ENCODE peak calls at places on chromosomes 1 and 21, in nine cellular contexts. One of them, this sample, is unnamed.

GRCh38 chr1:163509126-163509525 is 187.4 kb downstream of the NUF2 start:
- DNase-seq in AG04450: no peak
- DNase-seq in transverse colon: no peak
- DNase-seq in K562: no peak
- DNase-seq in endothelial cell: no peak
- DNase-seq in lower leg skin: no peak
- DNase-seq in pancreas: no peak
- DNase-seq in HL-60: no peak
- DNase-seq in HFF-Myc: no peak
- DNase-seq in this sample: no peak

GRCh38 chr1:223486366-223486765 is 93.2 kb downstream of the CCDC185 start:
- DNase-seq in endothelial cell: no peak
- DNase-seq in HL-60: no peak
- DNase-seq in lower leg skin: no peak
- DNase-seq in pancreas: no peak
- DNase-seq in K562: no peak
- DNase-seq in AG04450: no peak
- DNase-seq in transverse colon: no peak
- DNase-seq in HFF-Myc: no peak
- DNase-seq in this sample: no peak

GRCh38 chr1:210407207-210407886 is 78.6 kb downstream of the HHAT start:
- DNase-seq in pancreas: peak
- DNase-seq in AG04450: peak
- DNase-seq in transverse colon: peak
- DNase-seq in HL-60: peak
- DNase-seq in HFF-Myc: peak
- DNase-seq in endothelial cell: peak
- DNase-seq in lower leg skin: peak
- DNase-seq in K562: peak
- DNase-seq in this sample: no peak

GRCh38 chr1:162921311-162921710 is 60.3 kb upstream of the CCDC190 start:
- DNase-seq in HFF-Myc: no peak
- DNase-seq in HL-60: no peak
- DNase-seq in K562: no peak
- DNase-seq in endothelial cell: no peak
- DNase-seq in AG04450: no peak
- DNase-seq in lower leg skin: no peak
- DNase-seq in transverse colon: no peak
- DNase-seq in pancreas: no peak
- DNase-seq in this sample: no peak

GRCh38 chr1:11134352-11135266 is 34.9 kb upstream of the EXOSC10 start:
- DNase-seq in pancreas: no peak
- DNase-seq in transverse colon: no peak
- DNase-seq in AG04450: peak
- DNase-seq in K562: peak
- DNase-seq in HL-60: no peak
- DNase-seq in lower leg skin: no peak
- DNase-seq in HFF-Myc: no peak
- DNase-seq in endothelial cell: no peak
- DNase-seq in this sample: no peak

GRCh38 chr21:34545079-34545884 is 33.3 kb upstream of the KCNE1 start:
- DNase-seq in endothelial cell: no peak
- DNase-seq in K562: peak
- DNase-seq in HL-60: no peak
- DNase-seq in AG04450: no peak
- DNase-seq in lower leg skin: no peak
- DNase-seq in HFF-Myc: no peak
- DNase-seq in transverse colon: peak
- DNase-seq in pancreas: peak
- DNase-seq in this sample: no peak

GRCh38 chr1:33349081-33349759 is 28.3 kb upstream of the A3GALT2 start:
- DNase-seq in K562: peak
- DNase-seq in AG04450: no peak
- DNase-seq in HFF-Myc: no peak
- DNase-seq in endothelial cell: no peak
- DNase-seq in HL-60: no peak
- DNase-seq in transverse colon: peak
- DNase-seq in lower leg skin: no peak
- DNase-seq in pancreas: peak
- DNase-seq in this sample: no peak

GRCh38 chr1:27592191-27592590 is 11.8 kb downstream of the AHDC1 start:
- DNase-seq in lower leg skin: no peak
- DNase-seq in pancreas: no peak
- DNase-seq in HL-60: no peak
- DNase-seq in HFF-Myc: no peak
- DNase-seq in endothelial cell: no peak
- DNase-seq in transverse colon: no peak
- DNase-seq in AG04450: no peak
- DNase-seq in K562: no peak
- DNase-seq in this sample: no peak

GRCh38 chr1:30745156-30745833 is 12.3 kb downstream of the LAPTM5 start:
- DNase-seq in HL-60: no peak
- DNase-seq in lower leg skin: no peak
- DNase-seq in pancreas: no peak
- DNase-seq in AG04450: no peak
- DNase-seq in HFF-Myc: no peak
- DNase-seq in K562: no peak
- DNase-seq in endothelial cell: no peak
- DNase-seq in transverse colon: no peak
- DNase-seq in this sample: no peak

GRCh38 chr1:30742963-30743559 is 14.5 kb downstream of the LAPTM5 start:
- DNase-seq in lower leg skin: no peak
- DNase-seq in transverse colon: no peak
- DNase-seq in AG04450: no peak
- DNase-seq in endothelial cell: no peak
- DNase-seq in HL-60: no peak
- DNase-seq in K562: no peak
- DNase-seq in HFF-Myc: no peak
- DNase-seq in pancreas: no peak
- DNase-seq in this sample: no peak

GRCh38 chr1:30742300-30742962 is 15.1 kb downstream of the LAPTM5 start:
- DNase-seq in K562: no peak
- DNase-seq in endothelial cell: no peak
- DNase-seq in lower leg skin: no peak
- DNase-seq in AG04450: no peak
- DNase-seq in HL-60: no peak
- DNase-seq in HFF-Myc: no peak
- DNase-seq in transverse colon: no peak
- DNase-seq in pancreas: no peak
- DNase-seq in this sample: no peak

GRCh38 chr1:30744060-30744756 is 13.4 kb downstream of the LAPTM5 start:
- DNase-seq in K562: no peak
- DNase-seq in transverse colon: no peak
- DNase-seq in HFF-Myc: peak
- DNase-seq in AG04450: peak
- DNase-seq in HL-60: no peak
- DNase-seq in pancreas: no peak
- DNase-seq in lower leg skin: no peak
- DNase-seq in endothelial cell: no peak
- DNase-seq in this sample: no peak

DNA sequence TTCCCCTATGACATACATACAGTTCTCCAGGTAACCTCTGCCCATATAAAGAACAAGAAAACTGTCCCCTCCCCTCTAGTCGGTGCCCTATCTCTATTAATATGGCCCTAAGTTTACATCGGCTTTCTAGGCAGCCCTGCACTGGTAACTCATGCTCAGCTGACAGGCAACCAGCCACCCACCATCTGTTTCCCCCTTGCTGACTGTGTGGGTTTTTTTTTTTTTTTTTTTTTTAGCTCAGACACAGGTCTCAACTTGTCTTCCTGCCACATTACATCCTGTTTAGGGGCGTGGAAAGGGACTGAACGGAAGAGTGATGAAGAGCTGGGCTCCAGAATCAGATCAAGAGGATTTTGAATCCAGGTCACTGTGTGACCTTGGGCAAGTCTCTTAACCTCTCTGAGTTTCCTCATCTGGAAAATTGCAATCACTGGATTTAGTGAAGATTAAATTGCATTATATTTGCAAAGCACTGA is 14.0 kb downstream of the LAPTM5 start:
- DNase-seq in HFF-Myc: peak
- DNase-seq in AG04450: no peak
- DNase-seq in lower leg skin: no peak
- DNase-seq in HL-60: no peak
- DNase-seq in pancreas: no peak
- DNase-seq in K562: no peak
- DNase-seq in endothelial cell: no peak
- DNase-seq in transverse colon: no peak
- DNase-seq in this sample: no peak
- TF ChIP-seq CTCF in HFF-Myc: no peak
- TF ChIP-seq CTCF in AG04450: no peak
- TF ChIP-seq CTCF in lower leg skin: no peak
- TF ChIP-seq CTCF in HL-60: no peak
- TF ChIP-seq CTCF in pancreas: no peak
- TF ChIP-seq CTCF in K562: no peak
- TF ChIP-seq CTCF in endothelial cell: no peak
- TF ChIP-seq CTCF in transverse colon: no peak
- TF ChIP-seq CTCF in this sample: no peak

GRCh38 chr1:240693844-240694243 is 81.9 kb upstream of the GREM2 start:
- DNase-seq in endothelial cell: no peak
- DNase-seq in HL-60: no peak
- DNase-seq in K562: no peak
- DNase-seq in HFF-Myc: no peak
- DNase-seq in transverse colon: no peak
- DNase-seq in AG04450: no peak
- DNase-seq in pancreas: no peak
- DNase-seq in lower leg skin: no peak
- DNase-seq in this sample: no peak

GRCh38 chr1:240691521-240692338 is 79.8 kb upstream of the GREM2 start:
- DNase-seq in HFF-Myc: peak
- DNase-seq in endothelial cell: peak
- DNase-seq in transverse colon: peak
- DNase-seq in K562: peak
- DNase-seq in AG04450: no peak
- DNase-seq in lower leg skin: peak
- DNase-seq in pancreas: no peak
- DNase-seq in HL-60: no peak
- DNase-seq in this sample: no peak

GRCh38 chr1:240693036-240693435 is 81.1 kb upstream of the GREM2 start:
- DNase-seq in K562: no peak
- DNase-seq in AG04450: no peak
- DNase-seq in transverse colon: no peak
- DNase-seq in lower leg skin: no peak
- DNase-seq in HFF-Myc: no peak
- DNase-seq in HL-60: no peak
- DNase-seq in pancreas: no peak
- DNase-seq in endothelial cell: no peak
- DNase-seq in this sample: no peak

GRCh38 chr1:240695416-240695815 is 83.5 kb upstream of the GREM2 start:
- DNase-seq in HL-60: no peak
- DNase-seq in endothelial cell: no peak
- DNase-seq in K562: no peak
- DNase-seq in AG04450: no peak
- DNase-seq in pancreas: no peak
- DNase-seq in HFF-Myc: no peak
- DNase-seq in lower leg skin: no peak
- DNase-seq in transverse colon: no peak
- DNase-seq in this sample: no peak

DNA sequence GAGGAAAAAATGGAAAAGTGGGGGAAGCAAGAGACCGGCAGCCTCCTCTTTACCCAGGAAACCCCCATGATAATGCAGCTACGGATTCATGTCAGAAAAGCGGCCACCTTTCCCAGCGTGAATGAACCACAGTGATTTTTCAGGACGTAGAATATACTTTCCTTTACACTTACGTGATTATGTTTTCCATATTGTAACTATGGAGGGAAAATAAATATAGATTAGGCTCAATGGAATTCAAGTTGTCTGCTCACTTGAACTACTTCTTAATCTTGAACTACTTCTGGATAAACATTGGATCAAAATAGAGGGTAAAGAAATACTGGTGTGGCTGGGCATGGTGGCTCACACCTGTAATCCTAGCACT is 80.4 kb upstream of the GREM2 start:
- DNase-seq in AG04450: no peak
- DNase-seq in endothelial cell: no peak
- DNase-seq in lower leg skin: no peak
- DNase-seq in K562: no peak
- DNase-seq in HFF-Myc: no peak
- DNase-seq in transverse colon: no peak
- DNase-seq in HL-60: no peak
- DNase-seq in pancreas: no peak
- DNase-seq in this sample: no peak
- TF ChIP-seq CTCF in AG04450: no peak
- TF ChIP-seq CTCF in endothelial cell: no peak
- TF ChIP-seq CTCF in lower leg skin: no peak
- TF ChIP-seq CTCF in K562: no peak
- TF ChIP-seq CTCF in HFF-Myc: no peak
- TF ChIP-seq CTCF in transverse colon: no peak
- TF ChIP-seq CTCF in HL-60: no peak
- TF ChIP-seq CTCF in pancreas: no peak
- TF ChIP-seq CTCF in this sample: no peak

DNA sequence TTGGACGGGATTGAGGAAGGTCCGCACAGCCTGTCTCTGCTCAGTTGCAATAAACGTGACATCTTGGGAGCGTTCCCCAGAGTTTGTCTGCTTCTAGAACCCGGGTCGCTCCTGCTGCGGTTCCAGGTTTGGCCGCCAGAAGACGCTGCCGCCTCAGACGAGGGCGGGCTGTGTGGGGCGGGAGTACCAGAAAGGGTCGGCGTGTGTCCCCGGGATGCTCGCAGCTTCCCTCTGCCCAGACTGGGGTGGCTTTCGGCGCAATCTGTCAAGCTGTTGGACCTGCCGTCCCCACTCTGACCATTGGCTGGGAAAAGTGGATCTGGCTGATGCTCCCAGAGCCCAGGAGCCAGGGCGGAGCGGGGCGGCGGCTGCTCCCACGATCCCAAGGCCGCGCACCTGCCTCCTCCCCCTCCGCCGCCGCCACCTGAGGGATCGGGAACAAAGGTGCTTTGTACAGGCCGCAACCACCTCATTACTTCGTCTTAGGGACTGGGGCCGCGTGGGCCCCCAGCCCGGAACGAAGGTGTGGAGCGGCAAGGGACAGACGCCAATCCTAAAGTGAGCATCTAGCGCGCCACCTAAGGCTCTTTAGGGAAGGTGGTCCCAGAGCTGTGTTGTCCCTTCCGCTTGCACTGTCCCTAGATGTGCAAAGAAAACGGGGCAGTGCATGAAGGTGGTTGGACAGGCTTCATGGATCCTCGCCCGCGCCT is 683 bp upstream of the EFNA4 start:
- DNase-seq in endothelial cell: peak
- DNase-seq in transverse colon: peak
- DNase-seq in pancreas: peak
- DNase-seq in HL-60: no peak
- DNase-seq in HFF-Myc: no peak
- DNase-seq in lower leg skin: no peak
- DNase-seq in AG04450: no peak
- DNase-seq in K562: peak
- DNase-seq in this sample: no peak
- TF ChIP-seq CTCF in endothelial cell: peak
- TF ChIP-seq CTCF in transverse colon: peak
- TF ChIP-seq CTCF in pancreas: peak
- TF ChIP-seq CTCF in HL-60: no peak
- TF ChIP-seq CTCF in HFF-Myc: peak
- TF ChIP-seq CTCF in lower leg skin: peak
- TF ChIP-seq CTCF in AG04450: peak
- TF ChIP-seq CTCF in K562: peak
- TF ChIP-seq CTCF in this sample: peak

GRCh38 chr1:59149435-59149834 is 147.5 kb upstream of the FGGY start:
- DNase-seq in HFF-Myc: no peak
- DNase-seq in lower leg skin: no peak
- DNase-seq in endothelial cell: no peak
- DNase-seq in transverse colon: no peak
- DNase-seq in AG04450: no peak
- DNase-seq in pancreas: no peak
- DNase-seq in HL-60: no peak
- DNase-seq in K562: no peak
- DNase-seq in this sample: no peak

GRCh38 chr1:59154406-59154805 is 142.5 kb upstream of the FGGY start:
- DNase-seq in AG04450: no peak
- DNase-seq in endothelial cell: no peak
- DNase-seq in lower leg skin: no peak
- DNase-seq in K562: no peak
- DNase-seq in HL-60: no peak
- DNase-seq in HFF-Myc: no peak
- DNase-seq in transverse colon: no peak
- DNase-seq in pancreas: no peak
- DNase-seq in this sample: no peak

GRCh38 chr1:59151387-59151761 is 145.5 kb upstream of the FGGY start:
- DNase-seq in lower leg skin: no peak
- DNase-seq in endothelial cell: no peak
- DNase-seq in K562: no peak
- DNase-seq in HFF-Myc: no peak
- DNase-seq in AG04450: no peak
- DNase-seq in HL-60: no peak
- DNase-seq in transverse colon: no peak
- DNase-seq in pancreas: no peak
- DNase-seq in this sample: no peak

GRCh38 chr1:59151860-59152259 is 145.0 kb upstream of the FGGY start:
- DNase-seq in K562: no peak
- DNase-seq in HL-60: no peak
- DNase-seq in lower leg skin: no peak
- DNase-seq in endothelial cell: no peak
- DNase-seq in transverse colon: no peak
- DNase-seq in pancreas: no peak
- DNase-seq in HFF-Myc: no peak
- DNase-seq in AG04450: no peak
- DNase-seq in this sample: no peak

DNA sequence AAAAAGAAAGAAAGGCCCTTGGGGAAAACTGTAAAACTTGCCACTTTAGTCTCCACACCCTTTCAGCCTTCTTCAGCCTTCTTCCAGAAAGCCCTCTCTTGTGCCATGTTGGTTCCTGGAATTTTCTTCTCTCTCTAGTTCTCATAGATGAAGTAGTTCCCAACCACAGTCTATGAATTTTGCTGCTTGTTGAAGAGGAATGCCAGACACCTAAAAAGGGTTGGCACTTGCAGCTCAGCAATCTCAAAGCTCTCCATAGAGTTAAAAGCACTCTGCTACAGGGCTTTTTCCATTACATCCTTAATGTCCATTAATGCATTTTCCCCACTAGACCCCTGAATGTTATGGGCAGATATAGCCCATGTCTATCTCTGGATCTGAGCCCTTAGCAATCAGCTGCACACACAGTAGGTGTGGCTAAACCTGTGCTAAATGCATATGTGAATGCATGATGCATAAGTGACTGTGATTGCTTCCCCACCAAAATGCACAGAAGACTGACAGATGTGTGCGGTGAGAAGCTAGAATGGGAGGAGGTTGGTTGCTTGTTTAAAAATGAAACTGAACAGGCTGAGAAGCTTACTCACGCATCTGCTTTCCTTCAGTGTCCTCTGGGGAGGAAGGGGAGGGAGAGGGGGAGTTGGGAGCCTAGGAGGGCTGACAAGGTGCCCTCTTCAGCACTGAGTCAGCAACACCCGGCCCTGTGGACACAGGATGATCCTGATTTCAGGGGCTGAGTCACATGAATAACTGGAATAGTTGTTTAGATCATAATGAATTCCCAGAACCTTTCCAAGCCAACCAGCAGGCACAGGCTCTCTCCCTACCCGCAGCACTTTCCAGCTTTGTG is 146.1 kb upstream of the FGGY start:
- DNase-seq in transverse colon: peak
- DNase-seq in HFF-Myc: peak
- DNase-seq in lower leg skin: peak
- DNase-seq in K562: peak
- DNase-seq in HL-60: no peak
- DNase-seq in AG04450: peak
- DNase-seq in pancreas: peak
- DNase-seq in endothelial cell: no peak
- DNase-seq in this sample: no peak
- TF ChIP-seq CTCF in transverse colon: no peak
- TF ChIP-seq CTCF in HFF-Myc: no peak
- TF ChIP-seq CTCF in lower leg skin: no peak
- TF ChIP-seq CTCF in K562: no peak
- TF ChIP-seq CTCF in HL-60: no peak
- TF ChIP-seq CTCF in AG04450: peak
- TF ChIP-seq CTCF in pancreas: no peak
- TF ChIP-seq CTCF in endothelial cell: no peak
- TF ChIP-seq CTCF in this sample: no peak